ENCODE peak calls at places on chromosomes 6 and 20, in eight cellular contexts. Z is EH; G is substantia nigra; M is fibroblast of the conjunctiva; S is A172; X is DMS53; E is Daoy; L is stimulated activated CD4-positive, alpha-beta T cell treated with anti-CD3 and anti-CD28 coated beads, Interleukin-4, amount 100 ng/mL, for 24 hours. B is an unnamed sample.

GRCh38 chr20:6504826-6505225 is 262.7 kb upstream of the BMP2 start:
- DNase-seq in E (peak), G (no peak), M (no peak), S (no peak), Z (no peak), X (no peak), L (no peak), B (no peak)

GRCh38 chr20:8132632-8133587 is 844 bp downstream of the PLCB1 start:
- DNase-seq in G (peak), S (no peak), X (peak), Z (peak), L (no peak), M (no peak), E (no peak), B (peak)

GRCh38 chr6:7129360-7129759 is 21.6 kb downstream of the RREB1 start:
- DNase-seq in G (no peak), Z (no peak), L (no peak), X (no peak), S (no peak), M (no peak), E (no peak), B (no peak)

GRCh38 chr6:136616527-136616926 is 66.3 kb upstream of the MAP7 start:
- DNase-seq in M (no peak), X (no peak), S (no peak), Z (no peak), E (no peak), L (no peak), G (no peak), B (no peak)

GRCh38 chr6:50217816-50218215 is 168.1 kb upstream of the DEFB112 start:
- DNase-seq in M (no peak), E (no peak), L (no peak), G (no peak), X (no peak), Z (no peak), S (no peak), B (no peak)

GRCh38 chr6:912871-913663 is 220.1 kb upstream of the EXOC2 start:
- DNase-seq in Z (peak), E (peak), X (no peak), G (peak), S (peak), L (no peak), M (peak), B (no peak)

GRCh38 chr6:103273048-103273447 is 1586.7 kb downstream of the HACE1 start:
- DNase-seq in X (peak), E (no peak), Z (no peak), M (no peak), S (peak), G (no peak), L (no peak), B (no peak)

GRCh38 chr6:142531727-142532126 is 229.9 kb downstream of the ADGRG6 start:
- DNase-seq in Z (peak), E (no peak), G (no peak), L (no peak), M (no peak), S (peak), X (no peak), B (no peak)

GRCh38 chr6:43911625-43912577 is 141.9 kb downstream of the VEGFA start:
- DNase-seq in S (no peak), Z (no peak), G (no peak), X (peak), M (no peak), E (no peak), L (no peak), B (no peak)

GRCh38 chr6:551405-551804 is 105.5 kb downstream of the HUS1B start:
- DNase-seq in G (no peak), E (peak), M (peak), X (no peak), Z (peak), S (peak), L (peak), B (peak)

GRCh38 chr20:59630526-59630925 is 26.2 kb downstream of the PHACTR3 start:
- DNase-seq in X (no peak), E (no peak), M (no peak), Z (no peak), L (no peak), G (no peak), S (no peak), B (no peak)

B was measured in activated CD4-positive, alpha-beta memory T cell treated with anti-CD3 and anti-CD28 coated beads for 36 hours.